ENCODE peak calls at places on chromosomes 1 and 21, in ten cellular contexts. M is stimulated activated CD8-positive, alpha-beta memory T cell treated with anti-CD3 and anti-CD28 coated beads, Interleukin-7, amount 100 ng/mL, for 48 hours; R is EL; B is effector CD8-positive, alpha-beta T cell; D is fibroblast of lung; F is fibroblast of gingiva; L is NCI-H1105; A is upper lobe of right lung; V is amygdala; J is AG04449. N is an unnamed sample.

GRCh38 chr1:233138794-233139544 is 156.6 kb downstream of the PCNX2 start:
- DNase-seq in M (no peak), R (no peak), B (no peak), D (peak; percentile 40), F (no peak), L (no peak), A (no peak), V (no peak), J (no peak), N (no peak)

GRCh38 chr1:93814795-93815737 is 63.9 kb downstream of the DNTTIP2 start:
- DNase-seq in M (no peak), R (no peak), B (no peak), D (peak; percentile 81), F (no peak), L (no peak), A (no peak), V (no peak), J (no peak), N (no peak)

GRCh38 chr1:240499012-240499411 is 112.9 kb downstream of the GREM2 start:
- DNase-seq in M (no peak), R (peak; percentile 65), B (no peak), D (peak; percentile 70), F (peak; percentile 29), L (no peak), A (no peak), V (no peak), J (no peak), N (no peak)

GRCh38 chr21:42746593-42747266 is 93.3 kb downstream of the PDE9A start:
- DNase-seq in M (no peak), R (no peak), B (no peak), D (no peak), F (no peak), L (no peak), A (peak; percentile 86), V (no peak), J (no peak), N (no peak)

GRCh38 chr1:226983998-226984364 is 43.9 kb downstream of the COQ8A start:
- DNase-seq in M (no peak), R (no peak), B (no peak), D (no peak), F (no peak), L (no peak), A (no peak), V (no peak), J (no peak), N (no peak)

GRCh38 chr1:232590742-232591082 is 39.2 kb downstream of the SIPA1L2 start:
- DNase-seq in M (no peak), R (no peak), B (no peak), D (no peak), F (no peak), L (no peak), A (no peak), V (no peak), J (no peak), N (no peak)

GRCh38 chr1:56644941-56645662 is at the start of gene PRKAA2:
- DNase-seq in M (no peak), R (peak; percentile 54), B (no peak), D (peak; percentile 47), F (peak; percentile 24), L (peak; percentile 29), A (peak; percentile 69), V (no peak), J (no peak), N (no peak)

GRCh38 chr1:193104496-193104905 is 713 bp downstream of the GLRX2 start:
- DNase-seq in M (no peak), R (peak; percentile 74), B (no peak), D (peak; percentile 64), F (no peak), L (peak; percentile 26), A (peak; percentile 85), V (no peak), J (no peak), N (no peak)

GRCh38 chr1:229557913-229558414 is 543 bp downstream of the ABCB10 start:
- DNase-seq in M (no peak), R (peak; percentile 39), B (no peak), D (peak; percentile 30), F (no peak), L (no peak), A (peak; percentile 82), V (no peak), J (no peak), N (no peak)

GRCh38 chr21:34835526-34835925 is 166.7 kb downstream of the CLIC6 start:
- DNase-seq in M (no peak), R (peak; percentile 36), B (no peak), D (no peak), F (peak; percentile 97), L (no peak), A (no peak), V (no peak), J (no peak), N (no peak)

GRCh38 chr1:33298623-33299277 is 22.1 kb downstream of the A3GALT2 start:
- DNase-seq in M (peak; percentile 52), R (peak; percentile 70), B (no peak), D (peak; percentile 44), F (peak; percentile 52), L (no peak), A (peak; percentile 88), V (no peak), J (no peak), N (peak; percentile 3)

GRCh38 chr1:17189632-17190525 is 15.0 kb upstream of the PADI1 start:
- DNase-seq in M (no peak), R (peak; percentile 98), B (no peak), D (peak; percentile 99), F (peak; percentile 91), L (no peak), A (no peak), V (no peak), J (peak; percentile 97), N (no peak)

GRCh38 chr1:11790880-11791715 is 14.7 kb downstream of the MTHFR start:
- DNase-seq in M (no peak), R (peak; percentile 86), B (no peak), D (peak; percentile 92), F (peak; percentile 98), L (no peak), A (peak; percentile 88), V (no peak), J (peak; percentile 19), N (no peak)

N was measured in SHP77 treated with DMSO at 0.1 percent for 48 hours.